ENCODE peak calls at places on chromosomes 4 and X, in five cellular contexts. One of them, this sample, is unnamed.

GRCh38 chrX:45196701-45197100 is 4.0 kb downstream of the DIPK2B start:
- DNase-seq in HepG2: no peak
- DNase-seq in GM12878: no peak
- DNase-seq in A549: no peak
- DNase-seq in K562: no peak
- DNase-seq in this sample: no peak

GRCh38 chr4:85901500-85901899 is 426.6 kb downstream of the ARHGAP24 start:
- DNase-seq in HepG2: no peak
- DNase-seq in GM12878: no peak
- DNase-seq in A549: no peak
- DNase-seq in K562: no peak
- DNase-seq in this sample: no peak

GRCh38 chrX:15855562-15856256 is 1.1 kb upstream of the AP1S2 start:
- DNase-seq in HepG2: no peak
- DNase-seq in GM12878: no peak
- DNase-seq in A549: no peak
- DNase-seq in K562: no peak
- DNase-seq in this sample: no peak

GRCh38 chrX:16212436-16212835 is 45.2 kb downstream of the MAGEB17 start:
- DNase-seq in HepG2: peak
- DNase-seq in GM12878: no peak
- DNase-seq in A549: no peak
- DNase-seq in K562: no peak
- DNase-seq in this sample: no peak

GRCh38 chr4:141395246-141395830 is 174.6 kb downstream of the ZNF330 start:
- DNase-seq in HepG2: no peak
- DNase-seq in GM12878: no peak
- DNase-seq in A549: no peak
- DNase-seq in K562: no peak
- DNase-seq in this sample: no peak

GRCh38 chr4:100984901-100985300 is 362.4 kb downstream of the PPP3CA start:
- DNase-seq in HepG2: no peak
- DNase-seq in GM12878: no peak
- DNase-seq in A549: no peak
- DNase-seq in K562: no peak
- DNase-seq in this sample: no peak

GRCh38 chrX:130165181-130165702 is 399 bp downstream of the AIFM1 start:
- DNase-seq in HepG2: peak
- DNase-seq in GM12878: no peak
- DNase-seq in A549: no peak
- DNase-seq in K562: no peak
- DNase-seq in this sample: no peak

GRCh38 chr4:102616661-102617060 is 115.5 kb downstream of the NFKB1 start:
- DNase-seq in HepG2: no peak
- DNase-seq in GM12878: no peak
- DNase-seq in A549: no peak
- DNase-seq in K562: no peak
- DNase-seq in this sample: peak

GRCh38 chr4:183905593-183906485 is 732 bp downstream of the STOX2 start:
- DNase-seq in HepG2: no peak
- DNase-seq in GM12878: no peak
- DNase-seq in A549: peak
- DNase-seq in K562: no peak
- DNase-seq in this sample: peak

GRCh38 chrX:18146954-18147353 is 73.7 kb downstream of the BEND2 start:
- DNase-seq in HepG2: peak
- DNase-seq in GM12878: no peak
- DNase-seq in A549: no peak
- DNase-seq in K562: peak
- DNase-seq in this sample: peak

GRCh38 chr4:38024203-38024504 is 64.0 kb downstream of the PTTG2 start:
- DNase-seq in HepG2: no peak
- DNase-seq in GM12878: no peak
- DNase-seq in A549: no peak
- DNase-seq in K562: no peak
- DNase-seq in this sample: no peak

GRCh38 chrX:49799828-49800227 is 29.3 kb upstream of the PAGE4 start:
- DNase-seq in HepG2: no peak
- DNase-seq in GM12878: no peak
- DNase-seq in A549: no peak
- DNase-seq in K562: no peak
- DNase-seq in this sample: no peak

GRCh38 chrX:18676470-18676869 is 4.6 kb upstream of the RS1 start:
- DNase-seq in HepG2: peak
- DNase-seq in GM12878: no peak
- DNase-seq in A549: peak
- DNase-seq in K562: peak
- DNase-seq in this sample: peak

GRCh38 chrX:84469226-84469625 is 33.0 kb downstream of the HDX start:
- DNase-seq in HepG2: no peak
- DNase-seq in GM12878: no peak
- DNase-seq in A549: no peak
- DNase-seq in K562: no peak
- DNase-seq in this sample: no peak

GRCh38 chr4:8847331-8847730 is 24.3 kb downstream of the HMX1 start:
- DNase-seq in HepG2: no peak
- DNase-seq in GM12878: no peak
- DNase-seq in A549: no peak
- DNase-seq in K562: no peak
- DNase-seq in this sample: no peak

DNA sequence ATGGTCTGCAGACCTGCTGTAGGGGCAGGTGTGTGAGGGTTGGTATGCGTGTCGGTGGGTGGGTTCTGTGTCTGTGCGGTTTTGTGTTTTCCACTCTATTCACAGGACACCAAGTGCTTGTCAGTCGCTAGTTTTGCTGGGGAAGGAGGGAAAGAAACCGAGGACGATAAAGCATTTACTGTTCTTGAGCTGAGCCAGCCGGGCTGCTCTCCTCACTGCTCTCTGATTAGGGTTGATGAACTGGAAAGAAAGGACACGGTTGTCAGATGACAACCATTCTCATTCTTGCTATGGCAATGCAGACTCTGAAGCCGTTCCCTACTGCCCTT is 808 bp downstream of the EGFL6 start:
- DNase-seq in HepG2: no peak
- DNase-seq in GM12878: no peak
- DNase-seq in A549: no peak
- DNase-seq in K562: no peak
- DNase-seq in this sample: no peak
- TF ChIP-seq ESRRA in HepG2: no peak
- TF ChIP-seq ESRRA in GM12878: no peak
- TF ChIP-seq ESRRA in A549: no peak
- TF ChIP-seq ESRRA in K562: no peak
- TF ChIP-seq ESRRA in this sample: no peak

GRCh38 chr4:2451821-2452785 is 16.8 kb upstream of the RNF4 start:
- DNase-seq in HepG2: no peak
- DNase-seq in GM12878: no peak
- DNase-seq in A549: no peak
- DNase-seq in K562: no peak
- DNase-seq in this sample: no peak
- TF ChIP-seq ESRRA in HepG2: no peak
- TF ChIP-seq ESRRA in GM12878: no peak
- TF ChIP-seq ESRRA in A549: no peak
- TF ChIP-seq ESRRA in K562: no peak
- TF ChIP-seq ESRRA in this sample: no peak

GRCh38 chrX:14354541-14354940 is 174.8 kb upstream of the GLRA2 start:
- DNase-seq in HepG2: no peak
- DNase-seq in GM12878: no peak
- DNase-seq in A549: no peak
- DNase-seq in K562: no peak
- DNase-seq in this sample: no peak

GRCh38 chrX:14347523-14347922 is 181.8 kb upstream of the GLRA2 start:
- DNase-seq in HepG2: no peak
- DNase-seq in GM12878: no peak
- DNase-seq in A549: no peak
- DNase-seq in K562: no peak
- DNase-seq in this sample: no peak

GRCh38 chrX:14356401-14356800 is 172.9 kb upstream of the GLRA2 start:
- DNase-seq in HepG2: no peak
- DNase-seq in GM12878: no peak
- DNase-seq in A549: no peak
- DNase-seq in K562: no peak
- DNase-seq in this sample: no peak

GRCh38 chrX:14352511-14352910 is 176.8 kb upstream of the GLRA2 start:
- DNase-seq in HepG2: no peak
- DNase-seq in GM12878: no peak
- DNase-seq in A549: no peak
- DNase-seq in K562: no peak
- DNase-seq in this sample: no peak

GRCh38 chrX:14351889-14352288 is 177.4 kb upstream of the GLRA2 start:
- DNase-seq in HepG2: no peak
- DNase-seq in GM12878: no peak
- DNase-seq in A549: no peak
- DNase-seq in K562: no peak
- DNase-seq in this sample: no peak
- TF ChIP-seq ESRRA in HepG2: no peak
- TF ChIP-seq ESRRA in GM12878: no peak
- TF ChIP-seq ESRRA in A549: no peak
- TF ChIP-seq ESRRA in K562: no peak
- TF ChIP-seq ESRRA in this sample: no peak

DNA sequence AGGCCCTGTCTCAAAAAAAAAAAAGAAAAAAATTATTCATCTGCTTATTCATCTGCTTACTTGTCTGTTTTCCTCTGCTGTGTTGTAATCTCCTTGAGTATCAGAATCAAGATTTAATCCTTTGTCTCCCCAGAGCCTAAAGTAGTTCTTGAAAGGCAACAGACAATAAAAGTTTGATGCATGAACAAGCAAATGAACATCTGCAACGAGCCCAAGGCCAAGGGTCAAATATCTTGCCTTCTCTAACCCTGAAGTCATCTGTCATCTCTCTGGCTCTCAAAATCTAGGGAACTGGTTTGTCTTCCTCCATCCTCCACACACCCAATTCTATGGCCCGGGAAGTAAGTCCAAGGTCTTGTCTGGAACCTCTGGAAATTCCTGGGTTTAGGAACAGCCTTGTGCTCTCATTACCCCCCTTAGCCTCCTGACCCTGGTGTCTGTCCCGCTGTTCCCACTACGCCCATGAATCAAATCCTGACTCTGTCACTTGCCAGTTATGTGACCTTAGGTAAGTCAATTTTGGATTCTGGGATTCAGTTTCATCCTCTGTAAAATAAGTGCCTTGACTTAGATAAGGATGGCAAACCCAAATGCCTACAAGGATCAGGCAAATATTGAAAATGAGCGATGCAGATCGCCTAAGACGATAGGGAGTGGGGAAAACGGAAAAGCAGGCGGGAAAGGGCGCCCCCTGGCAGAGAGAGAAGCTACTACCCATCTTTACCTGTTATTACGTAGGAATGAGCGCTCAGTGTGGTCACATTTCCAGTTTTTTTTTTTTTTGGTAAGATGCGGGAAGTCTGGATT is 102.7 kb upstream of the DHX15 start:
- DNase-seq in HepG2: peak
- DNase-seq in GM12878: no peak
- DNase-seq in A549: peak
- DNase-seq in K562: peak
- DNase-seq in this sample: peak
- TF ChIP-seq ESRRA in HepG2: no peak
- TF ChIP-seq ESRRA in GM12878: no peak
- TF ChIP-seq ESRRA in A549: no peak
- TF ChIP-seq ESRRA in K562: no peak
- TF ChIP-seq ESRRA in this sample: no peak

GRCh38 chrX:120570201-120570600 is 9.4 kb upstream of the CUL4B start:
- DNase-seq in HepG2: no peak
- DNase-seq in GM12878: no peak
- DNase-seq in A549: no peak
- DNase-seq in K562: no peak
- DNase-seq in this sample: no peak
- TF ChIP-seq ESRRA in HepG2: no peak
- TF ChIP-seq ESRRA in GM12878: no peak
- TF ChIP-seq ESRRA in A549: no peak
- TF ChIP-seq ESRRA in K562: no peak
- TF ChIP-seq ESRRA in this sample: no peak

GRCh38 chrX:103586314-103586646 is 965 bp downstream of the TCEAL4 start:
- DNase-seq in HepG2: no peak
- DNase-seq in GM12878: no peak
- DNase-seq in A549: no peak
- DNase-seq in K562: no peak
- DNase-seq in this sample: no peak

GRCh38 chrX:103586659-103587058 is 1.3 kb downstream of the TCEAL4 start:
- DNase-seq in HepG2: no peak
- DNase-seq in GM12878: no peak
- DNase-seq in A549: no peak
- DNase-seq in K562: no peak
- DNase-seq in this sample: no peak

GRCh38 chrX:103584606-103585005 is 709 bp upstream of the TCEAL4 start:
- DNase-seq in HepG2: no peak
- DNase-seq in GM12878: no peak
- DNase-seq in A549: no peak
- DNase-seq in K562: no peak
- DNase-seq in this sample: no peak

DNA sequence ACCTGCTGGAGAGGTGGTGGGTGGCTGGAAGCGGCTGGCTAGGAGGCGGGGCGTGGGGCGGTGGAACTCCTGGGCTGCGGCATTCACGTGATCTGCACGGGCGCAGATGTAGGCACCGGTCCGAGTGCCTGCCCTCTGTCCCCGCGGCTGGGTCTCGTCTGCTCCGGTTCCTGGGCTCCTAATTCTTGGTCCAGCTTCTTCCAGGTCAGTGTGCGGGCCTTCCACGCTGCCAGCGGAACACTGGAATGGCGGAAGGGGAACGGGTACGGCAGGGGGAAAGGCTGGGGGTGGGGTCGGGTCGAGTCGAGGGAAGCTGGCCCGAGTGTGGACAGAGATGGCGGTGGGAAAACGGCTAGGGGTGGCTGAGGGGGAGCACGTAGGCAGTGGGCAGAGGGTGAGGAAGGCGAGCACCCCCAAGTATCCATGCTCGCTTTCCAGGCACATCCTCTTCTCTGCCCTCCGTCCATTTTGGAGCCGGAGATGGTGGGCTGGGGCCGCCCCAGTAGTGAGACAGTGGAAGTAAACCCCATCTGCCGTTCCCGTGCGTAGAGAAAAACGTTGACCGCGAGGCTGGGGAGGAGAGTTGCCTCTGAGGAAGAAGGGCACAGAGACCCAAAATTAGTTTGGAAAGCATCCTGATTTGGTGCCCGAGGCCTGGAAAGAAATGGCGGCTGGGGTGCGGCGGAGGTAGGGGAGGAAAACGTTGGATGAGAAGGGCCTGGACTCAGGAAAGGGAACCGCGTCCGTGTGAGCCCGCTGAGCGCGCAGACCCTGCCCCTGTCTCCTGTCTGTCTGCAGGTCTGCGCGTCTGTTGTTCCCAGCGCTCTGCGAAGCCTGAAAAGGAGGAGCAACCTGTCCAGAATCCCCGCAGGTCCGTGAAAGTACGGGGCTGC is at the start of gene TCEAL4:
- DNase-seq in HepG2: no peak
- DNase-seq in GM12878: no peak
- DNase-seq in A549: peak
- DNase-seq in K562: no peak
- DNase-seq in this sample: peak
- TF ChIP-seq ESRRA in HepG2: no peak
- TF ChIP-seq ESRRA in GM12878: no peak
- TF ChIP-seq ESRRA in A549: no peak
- TF ChIP-seq ESRRA in K562: no peak
- TF ChIP-seq ESRRA in this sample: no peak

GRCh38 chr4:4860381-4860802 is 927 bp downstream of the MSX1 start:
- DNase-seq in HepG2: peak
- DNase-seq in GM12878: no peak
- DNase-seq in A549: peak
- DNase-seq in K562: peak
- DNase-seq in this sample: no peak
- TF ChIP-seq ESRRA in HepG2: no peak
- TF ChIP-seq ESRRA in GM12878: no peak
- TF ChIP-seq ESRRA in A549: no peak
- TF ChIP-seq ESRRA in K562: no peak
- TF ChIP-seq ESRRA in this sample: no peak